ENCODE peak calls at places on chromosomes 3 and 15, in seven cellular contexts. J is heart left ventricle, H is esophagus squamous epithelium, R is SJSA1, Q is hepatocyte, Y is left ventricle myocardium inferior, M is suprapubic skin. D is an unnamed sample. For H3K9me3 and H3K36me3, the result is how much of the 10 kb centered on the place peaks cover.

GRCh38 chr15:60408438-60409105 is 10.8 kb upstream of the ANXA2 start:
- DNase-seq in R (no peak), M (no peak), J (no peak), Q (no peak), H (no peak), Y (no peak), D (no peak)

GRCh38 chr3:104526901-104527401 is 839.8 kb upstream of the ALCAM start:
- DNase-seq in R (no peak), M (no peak), H (no peak), J (no peak), Q (no peak), Y (no peak), D (no peak)

GRCh38 chr3:32460031-32460749 is 42.5 kb downstream of the CMTM6 start:
- DNase-seq in H (no peak), J (no peak), Q (peak), M (no peak), Y (no peak), R (peak), D (no peak)

GRCh38 chr3:74883690-74884089 is 269.2 kb upstream of the CNTN3 start:
- DNase-seq in R (no peak), J (no peak), Q (peak), M (no peak), Y (no peak), H (no peak), D (no peak)

GRCh38 chr15:77076325-77076915 is 5.5 kb upstream of the TSPAN3 start:
- DNase-seq in M (no peak), J (no peak), R (no peak), Y (no peak), H (no peak), Q (no peak), D (no peak)

GRCh38 chr3:6994081-6994668 is 133.3 kb downstream of the GRM7 start:
- DNase-seq in Y (no peak), R (no peak), Q (peak), J (no peak), H (no peak), M (no peak), D (no peak)

GRCh38 chr3:174068035-174068434 is 670.5 kb downstream of the NLGN1 start:
- DNase-seq in H (no peak), M (no peak), Y (no peak), R (no peak), J (no peak), Q (no peak), D (no peak)

GRCh38 chr3:7959094-7959493 is 542.5 kb upstream of the LMCD1 start:
- DNase-seq in Q (no peak), M (no peak), J (no peak), Y (no peak), H (no peak), R (no peak), D (no peak)

GRCh38 chr3:98564282-98565005 is 29.0 kb downstream of the CPOX start:
- DNase-seq in J (no peak), Q (no peak), R (no peak), H (no peak), Y (no peak), M (no peak), D (no peak)

GRCh38 chr3:53255360-53255774 is 455 bp downstream of the TKT start:
- DNase-seq in Q (peak), J (peak), H (no peak), Y (peak), M (no peak), R (peak), D (no peak)

GRCh38 chr3:13841826-13842225 is 38.0 kb downstream of the WNT7A start:
- DNase-seq in Q (no peak), J (no peak), Y (no peak), H (no peak), M (no peak), R (no peak), D (no peak)

GRCh38 chr15:100043069-100043641 is 298.6 kb downstream of the ADAMTS17 start:
- DNase-seq in R (peak), M (peak), Y (no peak), J (no peak), H (no peak), Q (peak), D (peak)

GRCh38 chr15:88385078-88385700 is 82.0 kb downstream of the MRPL46 start:
- DNase-seq in J (no peak), Y (no peak), R (peak), M (no peak), Q (no peak), H (no peak), D (peak)

GRCh38 chr3:71905426-71905825 is 120.5 kb upstream of the PROK2 start:
- DNase-seq in Y (no peak), M (no peak), J (no peak), H (no peak), Q (no peak), R (no peak), D (no peak)

GRCh38 chr15:31338879-31339557 is 12.4 kb downstream of the KLF13 start:
- DNase-seq in H (no peak), R (peak), Q (peak), Y (peak), J (peak), M (no peak), D (peak)

GRCh38 chr3:136733317-136733833 is 18.8 kb downstream of the STAG1 start:
- DNase-seq in Y (no peak), H (no peak), J (no peak), M (no peak), R (no peak), Q (no peak), D (no peak)

GRCh38 chr3:58591496-58592133 is 14.4 kb upstream of the FAM107A start:
- DNase-seq in Y (no peak), R (no peak), M (no peak), Q (no peak), H (no peak), J (no peak), D (no peak)

GRCh38 chr3:184381261-184382224 is 1.7 kb downstream of the CHRD start:
- DNase-seq in J (no peak), R (no peak), Q (no peak), Y (peak), H (no peak), M (no peak), D (no peak)

GRCh38 chr15:71451080-71451479 is 335.8 kb downstream of the THSD4 start:
- DNase-seq in M (no peak), J (no peak), Y (no peak), R (no peak), Q (no peak), H (no peak), D (no peak)

GRCh38 chr3:114660124-114660523 is 366.3 kb downstream of the TIGIT start:
- DNase-seq in H (no peak), J (peak), Q (peak), R (no peak), Y (peak), M (no peak), D (peak)

GRCh38 chr15:48307586-48307985 is 23.6 kb upstream of the DUT start:
- DNase-seq in R (no peak), Y (no peak), Q (no peak), H (no peak), M (no peak), J (no peak), D (peak)

GRCh38 chr3:108472011-108472591 is 38.3 kb downstream of the MYH15 start:
- DNase-seq in Q (peak), J (no peak), H (no peak), Y (no peak), M (no peak), R (peak), D (peak)

GRCh38 chr3:49173116-49173791 is 1.9 kb downstream of the KLHDC8B start:
- DNase-seq in H (no peak), M (no peak), Q (peak), J (peak), Y (peak), R (no peak), D (no peak)

GRCh38 chr3:27553868-27554540 is 69.8 kb upstream of the SLC4A7 start:
- DNase-seq in R (no peak), M (no peak), J (no peak), Y (no peak), Q (no peak), H (no peak), D (no peak)

GRCh38 chr3:8621872-8622271 is 22.7 kb downstream of the SSUH2 start:
- DNase-seq in Y (no peak), R (no peak), M (no peak), Q (peak), J (no peak), H (no peak), D (peak)

GRCh38 chr3:143763568-143764162 is 84.6 kb downstream of the SLC9A9 start:
- DNase-seq in J (no peak), M (no peak), H (no peak), Q (peak), Y (no peak), R (no peak), D (no peak)

GRCh38 chr3:119149484-119149883 is 3.5 kb downstream of the TEX55 start:
- DNase-seq in M (no peak), R (peak), Q (no peak), J (no peak), Y (no peak), H (no peak), D (no peak)

GRCh38 chr3:17973559-17973906 is 231.1 kb upstream of the TBC1D5 start:
- DNase-seq in H (no peak), R (no peak), Q (peak), Y (no peak), J (no peak), M (no peak), D (no peak)

GRCh38 chr3:15009156-15009555 is 56.0 kb downstream of the MRPS25 start:
- DNase-seq in Y (no peak), Q (no peak), J (no peak), H (no peak), M (no peak), R (no peak), D (no peak)

GRCh38 chr15:63601727-63602185 is 4.6 kb downstream of the FBXL22 start:
- DNase-seq in Y (no peak), Q (no peak), M (no peak), H (no peak), J (no peak), R (no peak), D (no peak)

GRCh38 chr3:195766671-195767070 is 45.1 kb downstream of the MUC4 start:
- DNase-seq in Q (no peak), M (peak), J (no peak), H (no peak), R (no peak), Y (no peak), D (no peak)
- H3K4me3 ChIP-seq in Q (no peak), M (no peak), J (no peak), H (no peak), R (no peak), Y (no peak), D (no peak)

GRCh38 chr3:480070-480469 is 283.5 kb downstream of the CHL1 start:
- DNase-seq in M (no peak), Q (no peak), J (no peak), R (no peak), Y (no peak), H (no peak), D (no peak)

GRCh38 chr3:487580-487979 is 291.0 kb downstream of the CHL1 start:
- DNase-seq in J (no peak), Q (no peak), Y (no peak), M (no peak), H (no peak), R (no peak), D (no peak)

GRCh38 chr3:481680-482079 is 285.1 kb downstream of the CHL1 start:
- DNase-seq in R (no peak), M (no peak), Y (no peak), J (no peak), Q (peak), H (no peak), D (no peak)

GRCh38 chr3:484302-484701 is 287.7 kb downstream of the CHL1 start:
- DNase-seq in Y (no peak), M (no peak), Q (no peak), J (no peak), R (no peak), H (no peak), D (no peak)

DNA sequence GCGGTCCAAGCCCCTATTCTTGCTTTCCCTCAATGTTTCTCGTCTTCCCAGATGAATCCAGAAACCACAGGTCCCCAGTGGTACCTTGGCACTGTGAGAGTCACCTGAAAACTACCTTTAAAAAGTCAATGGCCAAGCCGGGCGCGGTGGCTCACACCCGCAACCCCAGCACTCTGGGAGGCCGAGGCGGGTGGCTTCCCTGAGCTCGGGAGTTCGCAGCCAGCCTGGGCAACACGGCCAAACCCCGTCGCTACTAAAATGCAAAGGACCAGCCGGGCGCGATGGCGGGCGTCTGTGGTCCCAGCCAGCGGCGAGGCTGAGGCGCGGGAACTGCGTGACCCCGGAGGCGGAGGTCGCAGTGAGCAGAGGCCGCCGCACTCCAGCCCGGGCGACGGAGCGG is 285.9 kb downstream of the CHL1 start:
- DNase-seq in Y (no peak), R (no peak), Q (no peak), M (no peak), J (no peak), H (no peak), D (no peak)
- H3K9me3 ChIP-seq in Y (under half), R (under half), Q (under half), M (under half), J (under half), H (under half), D (under half)

GRCh38 chr15:39588531-39589192 is 7.8 kb downstream of the THBS1 start:
- DNase-seq in Q (no peak), Y (no peak), M (no peak), R (no peak), J (no peak), H (no peak), D (no peak)
- H3K36me3 ChIP-seq in Q (under half), Y (half or more), M (half or more), R (half or more), J (half or more), H (half or more), D (half or more)

GRCh38 chr3:16849795-16850194 is 35.0 kb upstream of the PLCL2 start:
- DNase-seq in M (no peak), Y (no peak), R (no peak), H (no peak), Q (no peak), J (no peak), D (no peak)
- H3K4me3 ChIP-seq in M (no peak), Y (peak), R (no peak), H (no peak), Q (no peak), J (peak), D (no peak)

DNA sequence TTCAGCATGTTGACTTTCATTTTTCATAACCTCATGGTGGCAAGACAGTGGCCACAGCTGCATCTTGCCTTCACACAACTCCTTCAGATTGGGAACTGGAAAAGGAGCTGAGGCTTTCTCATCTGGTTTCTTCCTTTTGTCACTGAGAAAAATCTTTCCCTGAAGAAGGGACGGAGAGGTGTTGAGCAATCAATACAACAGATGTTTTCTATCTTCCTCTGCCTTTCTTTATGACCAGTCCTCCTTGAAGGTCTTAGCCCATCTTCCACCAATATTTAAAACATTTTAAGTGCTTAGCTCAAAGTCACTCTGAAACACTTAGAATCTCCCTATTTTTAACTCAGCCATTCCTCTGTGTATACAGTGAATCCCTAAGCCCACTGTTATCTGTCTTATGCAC is 11.9 kb downstream of the ZNF660 start:
- DNase-seq in H (no peak), Q (no peak), M (no peak), Y (no peak), J (no peak), R (no peak), D (no peak)
- H3K9me3 ChIP-seq in H (under half), Q (under half), M (under half), Y (half or more), J (half or more), R (under half), D (under half)

DNA sequence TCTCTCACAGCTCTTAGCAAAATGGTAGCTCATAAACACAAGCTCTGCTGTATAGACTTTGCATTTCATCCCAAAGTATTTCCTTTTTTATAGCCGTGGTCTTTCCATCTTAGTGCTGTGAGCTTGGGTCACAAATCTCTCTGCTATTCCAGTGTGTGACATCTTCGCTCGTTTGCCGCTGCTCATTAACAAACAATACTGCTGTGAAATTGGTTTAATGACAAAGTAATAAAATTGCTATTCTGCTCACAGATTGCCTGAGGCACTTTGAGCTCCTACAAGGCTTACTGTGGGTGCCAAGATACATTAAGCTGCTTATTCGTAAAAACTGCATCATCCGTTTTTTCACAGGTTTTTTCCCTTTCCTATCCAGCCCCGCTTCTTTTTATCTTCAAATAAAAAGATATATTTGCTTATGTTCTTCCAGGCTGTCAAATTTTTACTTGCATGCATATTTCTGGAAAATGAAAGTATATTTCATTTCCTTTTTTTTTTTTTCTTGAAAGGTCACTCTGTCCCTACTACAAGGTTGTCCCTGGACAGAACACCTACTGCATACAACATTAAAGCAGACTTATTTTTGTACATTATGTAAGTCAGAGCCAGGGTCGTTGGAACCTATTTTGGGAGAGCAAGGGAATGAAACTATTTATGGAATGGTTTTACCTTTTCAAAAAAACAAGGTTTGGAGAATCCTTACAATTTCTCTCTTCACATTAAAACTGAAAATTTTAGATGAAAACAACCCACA is 174.5 kb downstream of the MEIS2 start:
- DNase-seq in R (no peak), Q (no peak), Y (no peak), J (no peak), H (no peak), M (no peak), D (no peak)
- H3K36me3 ChIP-seq in R (under half), Q (under half), Y (under half), J (under half), H (under half), M (under half), D (under half)

GRCh38 chr3:113276581-113277080 is 65.3 kb downstream of the BOC start:
- DNase-seq in H (no peak), Y (no peak), J (no peak), Q (no peak), R (no peak), M (no peak), D (no peak)
- H3K4me3 ChIP-seq in H (peak), Y (peak), J (peak), Q (no peak), R (peak), M (peak), D (no peak)

D was measured in MG63.